ENCODE peak calls at places on chromosomes 16 and 17, in seven cellular contexts. One of them, this sample, is unnamed.

GRCh38 chr17:27473190-27473747 is 17.0 kb downstream of the KSR1 start:
- DNase-seq in cardiac muscle cell: no peak
- DNase-seq in ovary: no peak
- DNase-seq in epithelial cell of esophagus: no peak
- DNase-seq in GM12865: no peak
- DNase-seq in ascending aorta: no peak
- DNase-seq in fibroblast of mammary gland: no peak
- DNase-seq in this sample: no peak

GRCh38 chr17:79803997-79804855 is 7.3 kb upstream of the CBX8 start:
- DNase-seq in cardiac muscle cell: no peak
- DNase-seq in epithelial cell of esophagus: peak; percentile 56
- DNase-seq in fibroblast of mammary gland: peak; percentile 29
- DNase-seq in GM12865: peak; percentile 90
- DNase-seq in ovary: no peak
- DNase-seq in ascending aorta: no peak
- DNase-seq in this sample: peak; percentile 80

GRCh38 chr17:49850772-49851386 is 3.0 kb upstream of the TAC4 start:
- DNase-seq in ovary: no peak
- DNase-seq in cardiac muscle cell: peak; percentile 37
- DNase-seq in GM12865: no peak
- DNase-seq in epithelial cell of esophagus: no peak
- DNase-seq in fibroblast of mammary gland: no peak
- DNase-seq in ascending aorta: no peak
- DNase-seq in this sample: no peak

GRCh38 chr16:24544640-24545039 is 5.3 kb downstream of the RBBP6 start:
- DNase-seq in cardiac muscle cell: no peak
- DNase-seq in GM12865: no peak
- DNase-seq in ovary: no peak
- DNase-seq in fibroblast of mammary gland: peak; percentile 46
- DNase-seq in epithelial cell of esophagus: peak; percentile 17
- DNase-seq in ascending aorta: no peak
- DNase-seq in this sample: no peak

GRCh38 chr17:80029235-80029974 is 6.3 kb downstream of the TBC1D16 start:
- DNase-seq in cardiac muscle cell: no peak
- DNase-seq in ovary: peak; percentile 76
- DNase-seq in epithelial cell of esophagus: peak; percentile 20
- DNase-seq in fibroblast of mammary gland: peak; percentile 98
- DNase-seq in ascending aorta: peak; percentile 44
- DNase-seq in GM12865: no peak
- DNase-seq in this sample: no peak

GRCh38 chr16:27335349-27336052 is 21.7 kb downstream of the IL4R start:
- DNase-seq in GM12865: no peak
- DNase-seq in ovary: no peak
- DNase-seq in epithelial cell of esophagus: no peak
- DNase-seq in cardiac muscle cell: no peak
- DNase-seq in fibroblast of mammary gland: peak; percentile 88
- DNase-seq in ascending aorta: no peak
- DNase-seq in this sample: no peak

GRCh38 chr16:55526448-55526847 is 17.6 kb downstream of the LPCAT2 start:
- DNase-seq in fibroblast of mammary gland: no peak
- DNase-seq in epithelial cell of esophagus: peak; percentile 51
- DNase-seq in GM12865: no peak
- DNase-seq in ovary: no peak
- DNase-seq in ascending aorta: no peak
- DNase-seq in cardiac muscle cell: no peak
- DNase-seq in this sample: no peak

GRCh38 chr17:45171338-45172231 is 9.9 kb downstream of the HEXIM2 start:
- DNase-seq in cardiac muscle cell: peak; percentile 54
- DNase-seq in epithelial cell of esophagus: peak; percentile 86
- DNase-seq in GM12865: no peak
- DNase-seq in fibroblast of mammary gland: no peak
- DNase-seq in ascending aorta: no peak
- DNase-seq in ovary: peak; percentile 32
- DNase-seq in this sample: no peak

GRCh38 chr17:31499771-31500554 is 108.5 kb downstream of the RAB11FIP4 start:
- DNase-seq in fibroblast of mammary gland: peak; percentile 18
- DNase-seq in GM12865: no peak
- DNase-seq in cardiac muscle cell: no peak
- DNase-seq in ovary: peak; percentile 51
- DNase-seq in ascending aorta: peak; percentile 19
- DNase-seq in epithelial cell of esophagus: peak; percentile 65
- DNase-seq in this sample: no peak

GRCh38 chr17:78125976-78126894 is 2.3 kb downstream of the TMC6 start:
- DNase-seq in cardiac muscle cell: no peak
- DNase-seq in epithelial cell of esophagus: no peak
- DNase-seq in GM12865: no peak
- DNase-seq in fibroblast of mammary gland: no peak
- DNase-seq in ovary: no peak
- DNase-seq in ascending aorta: no peak
- DNase-seq in this sample: no peak

GRCh38 chr16:74563828-74564263 is 43.1 kb downstream of the GLG1 start:
- DNase-seq in cardiac muscle cell: no peak
- DNase-seq in fibroblast of mammary gland: peak; percentile 62
- DNase-seq in ascending aorta: no peak
- DNase-seq in epithelial cell of esophagus: peak; percentile 80
- DNase-seq in ovary: no peak
- DNase-seq in GM12865: no peak
- DNase-seq in this sample: no peak

GRCh38 chr17:35683588-35683987 is 47.9 kb upstream of the RASL10B start:
- DNase-seq in epithelial cell of esophagus: no peak
- DNase-seq in ascending aorta: no peak
- DNase-seq in fibroblast of mammary gland: no peak
- DNase-seq in ovary: no peak
- DNase-seq in cardiac muscle cell: no peak
- DNase-seq in GM12865: no peak
- DNase-seq in this sample: no peak

GRCh38 chr16:70749006-70749678 is 51.8 kb downstream of the VAC14 start:
- DNase-seq in epithelial cell of esophagus: peak; percentile 45
- DNase-seq in fibroblast of mammary gland: no peak
- DNase-seq in GM12865: no peak
- DNase-seq in ascending aorta: no peak
- DNase-seq in ovary: no peak
- DNase-seq in cardiac muscle cell: no peak
- DNase-seq in this sample: no peak

GRCh38 chr16:27595461-27595860 is 45.5 kb downstream of the KATNIP start:
- DNase-seq in cardiac muscle cell: no peak
- DNase-seq in epithelial cell of esophagus: no peak
- DNase-seq in GM12865: no peak
- DNase-seq in ovary: no peak
- DNase-seq in ascending aorta: no peak
- DNase-seq in fibroblast of mammary gland: no peak
- DNase-seq in this sample: no peak

GRCh38 chr16:15618392-15618791 is 24.6 kb downstream of the MARF1 start:
- DNase-seq in epithelial cell of esophagus: peak; percentile 24
- DNase-seq in ascending aorta: no peak
- DNase-seq in cardiac muscle cell: no peak
- DNase-seq in GM12865: no peak
- DNase-seq in ovary: no peak
- DNase-seq in fibroblast of mammary gland: peak; percentile 67
- DNase-seq in this sample: no peak

GRCh38 chr16:67872631-67873434 is at the start of gene EDC4:
- DNase-seq in GM12865: peak; percentile 91
- DNase-seq in epithelial cell of esophagus: peak; percentile 73
- DNase-seq in ascending aorta: peak; percentile 41
- DNase-seq in ovary: peak; percentile 87
- DNase-seq in fibroblast of mammary gland: peak; percentile 73
- DNase-seq in cardiac muscle cell: peak; percentile 75
- DNase-seq in this sample: peak; percentile 97

GRCh38 chr16:50367777-50368409 is 895 bp downstream of the BRD7 start:
- DNase-seq in GM12865: no peak
- DNase-seq in fibroblast of mammary gland: peak; percentile 25
- DNase-seq in ovary: no peak
- DNase-seq in epithelial cell of esophagus: peak; percentile 65
- DNase-seq in cardiac muscle cell: no peak
- DNase-seq in ascending aorta: no peak
- DNase-seq in this sample: no peak

GRCh38 chr16:67006930-67007658 is 18.7 kb downstream of the CES4A start:
- DNase-seq in ovary: no peak
- DNase-seq in GM12865: no peak
- DNase-seq in fibroblast of mammary gland: peak; percentile 40
- DNase-seq in cardiac muscle cell: no peak
- DNase-seq in ascending aorta: no peak
- DNase-seq in epithelial cell of esophagus: no peak
- DNase-seq in this sample: no peak

GRCh38 chr17:43848601-43849000 is 1.6 kb downstream of the CD300LG start:
- DNase-seq in epithelial cell of esophagus: no peak
- DNase-seq in cardiac muscle cell: no peak
- DNase-seq in GM12865: no peak
- DNase-seq in fibroblast of mammary gland: no peak
- DNase-seq in ovary: no peak
- DNase-seq in ascending aorta: no peak
- DNase-seq in this sample: no peak

DNA sequence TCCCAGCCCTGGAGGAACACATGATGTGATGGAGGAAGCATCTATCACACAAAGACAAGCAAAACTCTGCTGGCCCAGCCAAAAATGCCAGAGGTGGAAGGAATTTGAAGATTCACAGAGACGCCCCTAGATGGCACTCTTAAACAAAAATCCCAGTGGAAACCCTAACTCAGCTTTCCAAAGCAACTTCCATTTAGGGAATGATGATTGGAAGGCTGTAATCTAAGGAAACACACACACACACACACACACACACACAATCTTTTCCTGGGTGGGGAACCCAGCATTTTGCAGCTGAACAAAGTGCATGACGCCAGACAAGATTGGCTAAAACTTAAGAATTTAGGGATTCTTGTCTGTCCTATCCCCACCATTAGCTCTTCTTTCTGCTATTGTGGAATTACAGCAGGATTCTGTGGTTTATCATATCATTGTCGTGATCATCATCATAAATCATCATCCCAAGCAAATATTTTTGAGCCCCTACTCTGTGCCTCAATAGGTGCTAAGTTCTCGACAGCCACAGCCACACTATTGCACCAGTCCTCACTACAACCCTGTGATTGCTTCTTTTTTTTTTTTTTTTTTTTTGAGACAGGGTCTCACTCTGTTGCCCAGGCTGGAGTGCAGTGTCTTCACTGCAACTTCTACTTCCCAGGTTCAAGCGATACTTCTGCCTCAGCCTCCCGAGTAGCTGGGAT is 1.6 kb upstream of the LDAF1 start:
- DNase-seq in ascending aorta: no peak
- DNase-seq in GM12865: peak; percentile 39
- DNase-seq in ovary: peak; percentile 35
- DNase-seq in epithelial cell of esophagus: peak; percentile 77
- DNase-seq in cardiac muscle cell: peak; percentile 74
- DNase-seq in fibroblast of mammary gland: peak; percentile 86
- DNase-seq in this sample: peak; percentile 62
- TF ChIP-seq CTCF in ascending aorta: peak; percentile 59
- TF ChIP-seq CTCF in GM12865: peak; percentile 55
- TF ChIP-seq CTCF in ovary: peak; percentile 56
- TF ChIP-seq CTCF in epithelial cell of esophagus: peak; percentile 74
- TF ChIP-seq CTCF in cardiac muscle cell: peak; percentile 69
- TF ChIP-seq CTCF in fibroblast of mammary gland: peak; percentile 78
- TF ChIP-seq CTCF in this sample: peak; percentile 36

GRCh38 chr16:88613-89012 is 10.6 kb downstream of the MPG start:
- DNase-seq in epithelial cell of esophagus: no peak
- DNase-seq in GM12865: no peak
- DNase-seq in cardiac muscle cell: no peak
- DNase-seq in fibroblast of mammary gland: no peak
- DNase-seq in ascending aorta: no peak
- DNase-seq in ovary: no peak
- DNase-seq in this sample: no peak

GRCh38 chr16:86483-86952 is 8.5 kb downstream of the MPG start:
- DNase-seq in ovary: no peak
- DNase-seq in fibroblast of mammary gland: no peak
- DNase-seq in cardiac muscle cell: no peak
- DNase-seq in epithelial cell of esophagus: no peak
- DNase-seq in GM12865: no peak
- DNase-seq in ascending aorta: no peak
- DNase-seq in this sample: no peak

GRCh38 chr16:92431-93339 is 14.7 kb downstream of the MPG start:
- DNase-seq in fibroblast of mammary gland: no peak
- DNase-seq in ascending aorta: no peak
- DNase-seq in cardiac muscle cell: no peak
- DNase-seq in ovary: no peak
- DNase-seq in epithelial cell of esophagus: no peak
- DNase-seq in GM12865: no peak
- DNase-seq in this sample: no peak

GRCh38 chr16:89391-90302 is 11.6 kb downstream of the MPG start:
- DNase-seq in fibroblast of mammary gland: no peak
- DNase-seq in ovary: no peak
- DNase-seq in GM12865: no peak
- DNase-seq in cardiac muscle cell: no peak
- DNase-seq in epithelial cell of esophagus: no peak
- DNase-seq in ascending aorta: no peak
- DNase-seq in this sample: no peak

DNA sequence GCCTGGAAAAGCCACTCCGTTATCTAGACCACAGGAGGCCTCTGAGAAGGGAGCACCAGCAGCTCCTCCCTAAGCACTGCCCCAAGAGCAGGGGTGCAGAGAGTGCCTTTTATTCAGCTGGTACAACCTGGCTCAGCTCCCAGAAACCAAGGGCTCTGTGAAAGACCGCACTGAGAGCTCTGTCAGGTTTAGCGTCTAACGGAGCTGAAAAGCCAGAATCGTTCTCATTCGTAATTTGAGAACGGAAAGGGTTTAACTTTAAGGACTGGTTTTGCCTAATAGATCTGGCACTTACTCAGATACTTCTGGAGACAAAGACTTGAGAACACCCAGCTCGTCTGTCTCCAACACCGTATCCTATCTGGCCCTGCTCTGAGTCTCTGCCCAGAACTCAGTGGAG is 13.5 kb downstream of the MPG start:
- DNase-seq in GM12865: no peak
- DNase-seq in ascending aorta: no peak
- DNase-seq in ovary: no peak
- DNase-seq in epithelial cell of esophagus: no peak
- DNase-seq in cardiac muscle cell: peak; percentile 54
- DNase-seq in fibroblast of mammary gland: peak; percentile 38
- DNase-seq in this sample: no peak
- TF ChIP-seq CTCF in GM12865: no peak
- TF ChIP-seq CTCF in ascending aorta: no peak
- TF ChIP-seq CTCF in ovary: no peak
- TF ChIP-seq CTCF in epithelial cell of esophagus: no peak
- TF ChIP-seq CTCF in cardiac muscle cell: no peak
- TF ChIP-seq CTCF in fibroblast of mammary gland: no peak
- TF ChIP-seq CTCF in this sample: no peak

GRCh38 chr17:16297367-16298139 is 55.7 kb downstream of the CENPV start:
- DNase-seq in fibroblast of mammary gland: no peak
- DNase-seq in epithelial cell of esophagus: no peak
- DNase-seq in cardiac muscle cell: no peak
- DNase-seq in ascending aorta: no peak
- DNase-seq in GM12865: no peak
- DNase-seq in ovary: no peak
- DNase-seq in this sample: peak; percentile 4
- TF ChIP-seq CTCF in fibroblast of mammary gland: no peak
- TF ChIP-seq CTCF in epithelial cell of esophagus: no peak
- TF ChIP-seq CTCF in cardiac muscle cell: no peak
- TF ChIP-seq CTCF in ascending aorta: no peak
- TF ChIP-seq CTCF in GM12865: no peak
- TF ChIP-seq CTCF in ovary: no peak
- TF ChIP-seq CTCF in this sample: no peak

DNA sequence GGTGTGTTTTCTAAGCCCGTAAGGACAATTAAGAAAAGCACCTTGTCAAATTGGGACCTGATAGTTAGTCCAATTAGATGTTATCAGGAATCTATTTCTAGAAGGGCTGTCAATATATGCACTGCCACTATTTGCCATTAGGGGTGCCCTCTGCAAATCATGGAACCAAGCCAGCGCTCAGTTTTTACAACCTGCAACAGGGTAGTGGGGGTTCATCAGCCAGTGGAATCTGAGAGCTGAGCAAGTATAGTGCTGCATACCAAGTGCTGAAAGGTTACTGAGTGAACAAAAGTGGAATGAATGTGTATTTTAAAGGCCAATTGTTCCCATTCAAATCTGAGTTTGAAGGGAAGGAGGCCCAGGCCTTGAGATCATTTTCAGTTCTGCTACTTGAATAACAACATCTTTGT is 10.4 kb downstream of the PRR11 start:
- DNase-seq in ovary: no peak
- DNase-seq in epithelial cell of esophagus: peak; percentile 62
- DNase-seq in cardiac muscle cell: peak; percentile 78
- DNase-seq in GM12865: peak; percentile 63
- DNase-seq in ascending aorta: no peak
- DNase-seq in fibroblast of mammary gland: peak; percentile 42
- DNase-seq in this sample: peak; percentile 55
- TF ChIP-seq CTCF in ovary: no peak
- TF ChIP-seq CTCF in epithelial cell of esophagus: peak; percentile 78
- TF ChIP-seq CTCF in cardiac muscle cell: peak; percentile 62
- TF ChIP-seq CTCF in GM12865: peak; percentile 50
- TF ChIP-seq CTCF in ascending aorta: no peak
- TF ChIP-seq CTCF in fibroblast of mammary gland: peak; percentile 68
- TF ChIP-seq CTCF in this sample: peak; percentile 36

This sample was measured in GM13976.